ENCODE peak calls at places on chromosome 12, in six cellular contexts. D, P, F, O, X and M are unnamed samples.

GRCh38 chr12:106090586-106091411 is 48.0 kb downstream of the NUAK1 start:
- DNase-seq in D (no peak), P (peak; percentile 94), F (peak; percentile 79), O (peak; percentile 80), X (no peak), M (peak; percentile 43)

GRCh38 chr12:53067993-53068770 is 11.0 kb downstream of the SPRYD3 start:
- DNase-seq in D (no peak), P (no peak), F (no peak), O (no peak), X (no peak), M (peak; percentile 46)

GRCh38 chr12:1357171-1357570 is 237.2 kb downstream of the FBXL14 start:
- DNase-seq in D (no peak), P (peak; percentile 78), F (peak; percentile 62), O (no peak), X (peak; percentile 19), M (no peak)

GRCh38 chr12:67766370-67766769 is 117.8 kb downstream of the DYRK2 start:
- DNase-seq in D (no peak), P (peak; percentile 90), F (no peak), O (peak; percentile 94), X (peak; percentile 88), M (peak; percentile 63)

GRCh38 chr12:108939594-108939993 is 59.7 kb downstream of the DAO start:
- DNase-seq in D (peak; percentile 11), P (peak; percentile 23), F (no peak), O (peak; percentile 37), X (peak; percentile 73), M (peak; percentile 75)

GRCh38 chr12:52231305-52232232 is 1.5 kb upstream of the KRT7 start:
- DNase-seq in D (no peak), P (no peak), F (no peak), O (peak; percentile 51), X (no peak), M (no peak)

GRCh38 chr12:107436376-107436775 is 249.2 kb upstream of the PWP1 start:
- DNase-seq in D (no peak), P (peak; percentile 89), F (peak; percentile 53), O (peak; percentile 37), X (peak; percentile 95), M (peak; percentile 84)

GRCh38 chr12:21631367-21631766 is 26.3 kb downstream of the LDHB start:
- DNase-seq in D (no peak), P (no peak), F (no peak), O (no peak), X (no peak), M (no peak)

GRCh38 chr12:52622349-52622748 is 4.0 kb upstream of the KRT73 start:
- DNase-seq in D (no peak), P (no peak), F (no peak), O (no peak), X (no peak), M (no peak)

GRCh38 chr12:52669426-52669825 is 10.8 kb downstream of the KRT1 start:
- DNase-seq in D (no peak), P (no peak), F (no peak), O (no peak), X (peak; percentile 59), M (no peak)

GRCh38 chr12:7142057-7142644 is 12.0 kb downstream of the CLSTN3 start:
- DNase-seq in D (peak; percentile 74), P (peak; percentile 11), F (peak; percentile 71), O (peak; percentile 58), X (peak; percentile 76), M (peak; percentile 95)

GRCh38 chr12:46403732-46404097 is 31.1 kb upstream of the SLC38A2 start:
- DNase-seq in D (peak; percentile 59), P (no peak), F (no peak), O (no peak), X (no peak), M (no peak)

GRCh38 chr12:46404225-46404631 is 31.7 kb upstream of the SLC38A2 start:
- DNase-seq in D (no peak), P (peak; percentile 97), F (no peak), O (no peak), X (no peak), M (no peak)

GRCh38 chr12:46401703-46402102 is 29.1 kb upstream of the SLC38A2 start:
- DNase-seq in D (no peak), P (peak; percentile 73), F (peak; percentile 75), O (no peak), X (no peak), M (peak; percentile 75)

GRCh38 chr12:46402451-46402850 is 29.9 kb upstream of the SLC38A2 start:
- DNase-seq in D (no peak), P (peak; percentile 98), F (peak; percentile 65), O (peak; percentile 80), X (no peak), M (no peak)

DNA sequence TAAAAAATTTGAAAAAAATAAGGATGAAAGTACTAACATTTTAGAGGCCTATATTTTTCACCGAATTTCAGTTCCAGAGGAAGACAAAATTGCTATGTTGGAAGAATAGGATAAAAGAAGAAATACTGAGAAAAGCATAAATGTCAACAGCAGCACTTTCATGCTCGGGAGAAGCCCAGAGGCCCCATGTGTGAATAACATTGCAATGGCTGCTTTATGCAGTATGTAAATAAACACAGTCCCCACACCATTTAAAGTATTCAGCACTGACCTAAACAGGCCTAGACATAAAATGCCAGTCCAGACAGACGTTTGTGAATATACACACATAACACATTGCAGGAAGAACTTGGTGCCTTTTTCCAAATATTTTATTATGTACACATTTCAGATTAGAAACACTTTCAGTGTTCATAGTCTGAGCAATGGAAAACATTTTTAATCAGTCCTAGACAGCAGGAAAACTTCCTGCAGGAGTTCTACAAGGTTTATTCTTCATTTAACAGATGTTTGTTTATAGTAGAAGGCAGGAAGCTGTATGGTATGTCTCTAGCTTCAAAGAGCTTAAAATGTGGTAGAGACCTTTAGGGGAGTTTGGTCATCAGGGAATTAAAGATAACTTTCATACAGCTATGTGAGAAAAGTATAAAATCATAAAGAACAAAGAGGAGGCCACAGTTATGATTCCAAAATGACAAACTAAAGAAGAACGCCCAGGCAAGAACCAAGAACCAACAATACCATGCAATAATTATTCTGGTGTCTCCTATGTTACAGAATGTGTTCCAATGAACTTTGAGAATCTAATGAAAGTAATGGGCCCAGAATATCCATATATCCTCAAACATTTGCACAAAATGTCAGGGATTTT is 30.5 kb upstream of the SLC38A2 start:
- DNase-seq in D (no peak), P (peak; percentile 68), F (peak; percentile 62), O (peak; percentile 17), X (no peak), M (no peak)
- H3K9ac ChIP-seq in D (no peak overlapping the region), P (no peak overlapping the region), F (peak overlapping the region; percentile 83), O (peak overlapping the region; percentile 17), X (no peak overlapping the region), M (no peak overlapping the region)

GRCh38 chr12:124730455-124730932 is 133.2 kb downstream of the SCARB1 start:
- DNase-seq in D (no peak), P (peak; percentile 73), F (peak; percentile 67), O (peak; percentile 68), X (no peak), M (no peak)
- H3K4me1 ChIP-seq in D (peaks cover 5% of the 10 kb centered on the region), P (peaks cover 4% of the 10 kb centered on the region), F (peaks cover 12% of the 10 kb centered on the region), O (peaks cover 23% of the 10 kb centered on the region), X (no peaks in the 10 kb centered on the region), M (peaks cover 7% of the 10 kb centered on the region)

GRCh38 chr12:4960547-4960946 is 50.8 kb downstream of the KCNA1 start:
- DNase-seq in D (no peak), P (no peak), F (no peak), O (no peak), X (no peak), M (no peak)

GRCh38 chr12:4959381-4959780 is 49.7 kb downstream of the KCNA1 start:
- DNase-seq in D (no peak), P (no peak), F (no peak), O (no peak), X (no peak), M (no peak)

GRCh38 chr12:4957781-4958180 is 48.1 kb downstream of the KCNA1 start:
- DNase-seq in D (no peak), P (no peak), F (no peak), O (no peak), X (no peak), M (no peak)

GRCh38 chr12:4960030-4960429 is 50.3 kb downstream of the KCNA1 start:
- DNase-seq in D (no peak), P (no peak), F (no peak), O (no peak), X (no peak), M (peak; percentile 70)

DNA sequence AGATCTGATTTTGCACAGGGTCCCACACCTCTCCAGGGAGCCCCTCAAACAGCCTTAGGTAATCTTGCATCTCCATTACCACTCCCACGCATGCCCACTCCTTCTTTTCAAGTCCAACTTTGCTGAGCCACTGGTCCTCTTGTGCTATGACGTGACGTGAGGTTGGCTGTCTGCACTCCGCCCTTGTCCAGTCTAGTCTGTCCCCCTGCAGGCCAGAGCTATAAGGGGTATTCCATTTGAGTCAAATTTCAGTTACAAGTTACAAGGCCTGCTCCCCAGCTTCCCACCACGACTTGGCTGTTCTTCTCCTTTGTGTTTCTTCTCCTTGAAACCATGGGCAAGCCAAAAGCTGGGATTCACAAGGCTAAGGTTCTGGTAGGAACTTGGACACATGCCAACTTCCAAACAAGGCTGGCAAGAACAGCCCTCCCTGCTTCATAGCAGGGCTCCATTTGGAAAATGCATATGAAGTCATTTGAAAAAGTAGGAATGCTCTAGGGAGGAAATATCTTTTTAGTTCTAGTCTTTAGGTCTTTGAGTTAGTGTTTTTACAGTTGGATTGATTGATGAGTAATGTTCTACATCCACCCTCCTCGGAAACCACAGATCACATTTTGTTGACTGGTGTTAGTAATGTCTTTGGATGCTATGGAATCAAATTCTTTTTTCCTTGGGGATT is 49.1 kb downstream of the KCNA1 start:
- DNase-seq in D (no peak), P (peak; percentile 69), F (peak; percentile 35), O (no peak), X (no peak), M (no peak)
- H3K27me3 ChIP-seq in D (no peaks in the 10 kb centered on the region), P (no peaks in the 10 kb centered on the region), F (peaks cover 10% of the 10 kb centered on the region), O (peaks cover 6% of the 10 kb centered on the region), X (no peaks in the 10 kb centered on the region), M (peaks cover 95% of the 10 kb centered on the region)

GRCh38 chr12:27208414-27208750 is 35.7 kb upstream of the STK38L start:
- DNase-seq in D (no peak), P (no peak), F (no peak), O (no peak), X (no peak), M (no peak)
- H3K9ac ChIP-seq in D (no peak overlapping the region), P (no peak overlapping the region), F (no peak overlapping the region), O (no peak overlapping the region), X (no peak overlapping the region), M (no peak overlapping the region)

DNA sequence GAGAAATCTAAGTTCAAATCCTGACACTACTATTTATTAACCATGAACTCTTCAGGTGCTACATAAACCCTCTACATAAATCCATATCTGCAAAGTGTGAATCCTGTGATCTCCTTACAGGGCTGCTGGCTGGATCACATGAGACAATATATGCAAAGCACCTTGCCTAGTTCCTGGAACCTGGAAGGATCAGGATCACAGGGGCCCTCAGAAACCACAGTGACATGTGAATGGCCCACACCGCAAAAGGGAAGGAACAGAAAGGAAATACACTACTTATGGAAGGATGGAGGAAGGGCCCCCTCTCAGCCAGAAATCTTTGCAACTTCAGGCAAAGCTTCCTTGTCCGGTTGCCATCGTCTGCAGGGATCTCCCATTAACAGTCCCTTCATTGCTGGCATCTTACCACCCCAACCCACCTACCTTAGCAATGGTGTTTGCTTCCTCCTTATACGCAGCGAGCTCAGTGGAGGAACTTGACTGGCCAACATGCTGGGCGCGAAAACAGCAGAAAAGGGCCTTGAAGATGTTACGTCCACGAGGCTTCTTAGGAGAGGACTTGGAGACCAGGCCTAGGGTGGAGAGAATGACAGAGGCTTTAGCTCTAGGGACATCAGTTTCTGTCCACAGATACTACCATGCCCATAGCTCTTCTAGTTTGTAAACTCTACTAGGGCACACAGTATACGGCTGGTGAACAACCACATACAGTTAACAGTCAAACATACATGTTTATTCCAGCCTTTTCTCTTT is 10.7 kb upstream of the AVIL start:
- DNase-seq in D (no peak), P (no peak), F (no peak), O (no peak), X (no peak), M (no peak)
- H3K4me1 ChIP-seq in D (peaks cover 28% of the 10 kb centered on the region), P (peaks cover 24% of the 10 kb centered on the region), F (peaks cover 46% of the 10 kb centered on the region), O (no peaks in the 10 kb centered on the region), X (peaks cover 4% of the 10 kb centered on the region), M (peaks cover 4% of the 10 kb centered on the region)